ENCODE peak calls at places on chromosomes 11 and 22, in four cellular contexts. B is A549, N is stomach, Y is suprapubic skin. U is an unnamed sample.

GRCh38 chr11:64459016-64459415 is 100.1 kb downstream of the RPS6KA4 start:
- DNase-seq in Y (peak), N (no peak), B (no peak), U (peak)

GRCh38 chr22:44024288-44024908 is at the start of gene PARVB:
- DNase-seq in B (peak), Y (no peak), N (no peak), U (no peak)

GRCh38 chr11:11366793-11367192 is 13.7 kb upstream of the CSNK2A3 start:
- DNase-seq in N (no peak), B (no peak), Y (no peak), U (no peak)

GRCh38 chr11:61834278-61835004 is 6.3 kb downstream of the FADS2 start:
- DNase-seq in B (no peak), Y (no peak), N (no peak), U (no peak)

GRCh38 chr11:17979770-17980371 is 33.0 kb downstream of the SERGEF start:
- DNase-seq in N (peak), Y (no peak), B (peak), U (no peak)

GRCh38 chr22:38853149-38853548 is 9.3 kb upstream of the NPTXR start:
- DNase-seq in B (no peak), Y (no peak), N (no peak), U (no peak)

GRCh38 chr11:10858505-10859360 is 880 bp upstream of the ZBED5 start:
- DNase-seq in B (no peak), N (peak), Y (peak), U (peak)

GRCh38 chr22:38258895-38259294 is 13.9 kb downstream of the TMEM184B start:
- DNase-seq in N (no peak), B (no peak), Y (no peak), U (peak)

GRCh38 chr11:3905080-3905953 is 49.9 kb downstream of the STIM1 start:
- DNase-seq in B (peak), N (peak), Y (no peak), U (no peak)

GRCh38 chr11:65412271-65413076 is 10.1 kb upstream of the NEAT1 start:
- DNase-seq in Y (peak), B (no peak), N (no peak), U (peak)

GRCh38 chr11:63862923-63863322 is 24.0 kb downstream of the MARK2 start:
- DNase-seq in N (peak), Y (no peak), B (peak), U (no peak)

GRCh38 chr11:2589538-2589934 is 110.3 kb downstream of the KCNQ1OT1 start:
- DNase-seq in Y (no peak), N (no peak), B (no peak), U (no peak)

GRCh38 chr22:28254396-28254795 is 335.3 kb upstream of the PITPNB start:
- DNase-seq in Y (no peak), B (no peak), N (no peak), U (no peak)

GRCh38 chr11:79219186-79220045 is 221.4 kb downstream of the TENM4 start:
- DNase-seq in N (no peak), Y (no peak), B (no peak), U (no peak)

GRCh38 chr11:71507102-71507501 is 20.0 kb upstream of the KRTAP5-7 start:
- DNase-seq in B (no peak), N (no peak), Y (no peak), U (no peak)

GRCh38 chr11:103488021-103488420 is 378.8 kb downstream of the DYNC2H1 start:
- DNase-seq in N (no peak), B (no peak), Y (no peak), U (no peak)

GRCh38 chr11:32487270-32487669 is 51.9 kb upstream of the WT1 start:
- DNase-seq in Y (no peak), B (peak), N (no peak), U (no peak)

GRCh38 chr22:38148252-38148651 is 33.4 kb downstream of the PLA2G6 start:
- DNase-seq in N (no peak), B (no peak), Y (no peak), U (peak)

GRCh38 chr11:88196393-88196792 is 21.1 kb upstream of the RAB38 start:
- DNase-seq in Y (no peak), N (no peak), B (no peak), U (no peak)

GRCh38 chr11:47786373-47786772 is 19.2 kb upstream of the FNBP4 start:
- DNase-seq in Y (no peak), N (no peak), B (no peak), U (no peak)

GRCh38 chr22:28180804-28181203 is 261.7 kb upstream of the PITPNB start:
- DNase-seq in Y (no peak), B (no peak), N (no peak), U (no peak)

GRCh38 chr11:8318536-8318935 is 54.9 kb upstream of the LMO1 start:
- DNase-seq in N (no peak), Y (no peak), B (no peak), U (peak)

GRCh38 chr11:86594746-86595145 is 77.7 kb downstream of the ME3 start:
- DNase-seq in B (no peak), Y (no peak), N (no peak), U (no peak)

GRCh38 chr22:35681454-35682050 is 33.3 kb downstream of the APOL6 start:
- DNase-seq in N (no peak), B (no peak), Y (no peak), U (no peak)

GRCh38 chr11:69662021-69662698 is 13.0 kb downstream of the LTO1 start:
- DNase-seq in B (no peak), Y (no peak), N (no peak), U (no peak)

GRCh38 chr11:129694538-129694937 is 121.1 kb upstream of the TMEM45B start:
- DNase-seq in Y (no peak), N (no peak), B (no peak), U (no peak)

GRCh38 chr11:17571431-17572358 is 24.6 kb downstream of the OTOG start:
- DNase-seq in B (no peak), Y (no peak), N (peak), U (no peak)

GRCh38 chr11:22774716-22775115 is 54.9 kb downstream of the SVIP start:
- DNase-seq in N (no peak), Y (no peak), B (no peak), U (no peak)

GRCh38 chr11:43922295-43922648 is 20.2 kb upstream of the C11orf96 start:
- DNase-seq in N (no peak), B (no peak), Y (no peak), U (no peak)

GRCh38 chr11:110085255-110085838 is 7.8 kb upstream of the ZC3H12C start:
- DNase-seq in N (no peak), B (no peak), Y (no peak), U (no peak)

GRCh38 chr11:76672431-76673163 is 2.0 kb upstream of the LRRC32 start:
- DNase-seq in B (no peak), Y (no peak), N (no peak), U (no peak)

GRCh38 chr11:113193894-113194293 is 120.5 kb upstream of the TTC12 start:
- DNase-seq in Y (no peak), B (no peak), N (peak), U (no peak)

GRCh38 chr11:86781546-86781945 is 18.8 kb upstream of the PRSS23 start:
- DNase-seq in Y (no peak), B (no peak), N (no peak), U (no peak)

GRCh38 chr11:117239295-117239694 is 6.8 kb downstream of the RNF214 start:
- DNase-seq in Y (peak), B (peak), N (no peak), U (no peak)

GRCh38 chr11:17595526-17596309 is 48.7 kb downstream of the OTOG start:
- DNase-seq in N (peak), B (no peak), Y (peak), U (peak)

GRCh38 chr22:46609175-46609690 is 11.0 kb upstream of the GRAMD4 start:
- DNase-seq in N (peak), Y (no peak), B (no peak), U (no peak)
- TF ChIP-seq EP300 in N (no peak), Y (no peak), B (no peak), U (no peak)

DNA sequence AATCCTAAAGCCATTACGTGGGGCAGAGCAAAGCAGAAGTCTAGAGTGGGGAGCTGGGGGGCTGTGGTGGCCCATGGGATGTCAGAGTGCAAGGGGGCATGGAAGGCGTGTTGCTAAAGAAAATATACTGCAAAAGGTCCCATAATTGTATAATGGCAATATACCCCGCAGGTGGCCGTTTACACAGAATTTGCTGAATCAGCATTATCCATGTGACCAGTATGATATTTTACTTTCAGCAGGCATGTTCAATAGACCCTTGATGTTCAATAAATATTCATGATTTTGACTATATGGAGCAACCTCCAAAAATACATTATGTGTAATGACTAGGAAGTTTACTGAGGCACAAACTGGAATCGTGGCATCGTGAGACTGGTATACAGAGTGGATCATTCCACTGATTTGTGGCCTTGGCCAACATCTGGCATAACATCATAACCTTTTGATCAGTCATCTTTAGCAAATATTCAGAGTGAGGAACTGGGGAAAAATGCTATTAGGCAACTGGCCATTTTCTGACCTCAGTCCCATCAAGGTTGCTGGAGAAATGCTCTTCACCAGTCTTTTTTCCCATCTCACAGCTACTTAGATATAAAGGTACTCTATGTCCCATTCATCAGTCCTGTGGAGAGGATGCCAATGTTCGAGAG is 29.3 kb upstream of the PPP2R1B start:
- DNase-seq in B (no peak), Y (no peak), N (no peak), U (no peak)
- H3K27ac ChIP-seq in B (no peak), Y (no peak), N (peak), U (no peak)

DNA sequence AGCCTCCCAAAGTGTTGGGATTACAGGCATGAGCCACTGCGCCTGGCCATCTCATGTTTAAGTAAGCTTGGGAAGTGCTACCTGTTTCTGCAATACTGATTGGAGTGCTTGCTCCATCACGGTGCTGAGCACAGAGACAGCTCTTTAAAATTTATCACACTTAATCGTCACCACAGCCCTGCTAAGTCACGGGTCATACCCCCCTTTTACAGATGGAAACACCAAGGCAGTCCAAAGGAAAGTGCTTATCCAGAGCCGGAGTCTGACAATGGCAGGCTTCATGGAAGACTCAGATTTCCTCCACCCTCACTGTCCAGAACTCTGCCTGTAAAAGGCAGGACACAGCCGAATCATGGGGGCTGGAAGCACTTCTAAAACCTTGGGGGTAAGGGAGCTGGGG is 2.7 kb upstream of the C22orf15 start:
- DNase-seq in B (no peak), Y (no peak), N (no peak), U (no peak)
- TF ChIP-seq EP300 in B (no peak), Y (no peak), N (no peak), U (no peak)

GRCh38 chr11:72754544-72755155 is 2.4 kb upstream of the ARAP1 start:
- DNase-seq in B (no peak), Y (no peak), N (no peak), U (no peak)

GRCh38 chr11:72754149-72754543 is 1.9 kb upstream of the ARAP1 start:
- DNase-seq in Y (no peak), N (no peak), B (no peak), U (no peak)

GRCh38 chr11:72752088-72752914 is at the start of gene ARAP1:
- DNase-seq in B (peak), Y (peak), N (peak), U (peak)

GRCh38 chr11:72751293-72752087 is 718 bp downstream of the ARAP1 start:
- DNase-seq in Y (no peak), N (no peak), B (no peak), U (no peak)

GRCh38 chr11:72753341-72754148 is 1.3 kb upstream of the ARAP1 start:
- DNase-seq in Y (no peak), N (no peak), B (no peak), U (no peak)
- H3K27ac ChIP-seq in Y (no peak), N (peak), B (peak), U (no peak)

GRCh38 chr11:134678152-134678551 is 266.1 kb upstream of the B3GAT1 start:
- DNase-seq in N (no peak), B (no peak), Y (peak), U (peak)

GRCh38 chr11:134679592-134679991 is 267.6 kb upstream of the B3GAT1 start:
- DNase-seq in N (no peak), Y (peak), B (no peak), U (peak)

GRCh38 chr11:134676516-134677287 is 264.7 kb upstream of the B3GAT1 start:
- DNase-seq in B (no peak), Y (peak), N (no peak), U (peak)

GRCh38 chr11:134677338-134677948 is 265.4 kb upstream of the B3GAT1 start:
- DNase-seq in B (no peak), Y (peak), N (no peak), U (peak)

GRCh38 chr11:134678744-134679143 is 266.7 kb upstream of the B3GAT1 start:
- DNase-seq in N (no peak), B (no peak), Y (no peak), U (peak)
- TF ChIP-seq EP300 in N (no peak), B (no peak), Y (no peak), U (no peak)

GRCh38 chr22:31075961-31076360 is 5.2 kb upstream of the SMTN start:
- DNase-seq in B (no peak), N (peak), Y (peak), U (peak)
- H3K27ac ChIP-seq in B (no peak), N (peak), Y (peak), U (peak)

DNA sequence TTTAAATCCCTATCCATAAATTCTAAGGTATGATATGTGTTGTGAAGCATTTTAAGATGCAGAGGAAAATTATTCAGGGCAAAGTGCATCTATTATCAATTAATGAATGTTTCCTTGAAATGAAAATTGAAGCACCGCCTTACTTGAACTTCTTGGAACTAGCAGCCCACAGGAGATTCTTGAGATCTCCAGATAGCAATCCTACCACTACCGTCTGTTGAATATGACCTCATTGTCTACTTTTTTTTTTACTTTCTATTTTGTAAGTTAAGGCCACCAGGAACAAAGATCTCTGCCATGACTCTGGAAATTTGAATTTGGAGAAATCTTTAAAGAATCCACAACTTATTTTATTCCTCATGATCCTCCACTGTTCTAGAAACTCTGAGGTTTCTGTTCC is 808.7 kb downstream of the KCNA4 start:
- DNase-seq in Y (no peak), B (no peak), N (no peak), U (no peak)
- TF ChIP-seq EP300 in Y (no peak), B (no peak), N (no peak), U (no peak)

GRCh38 chr11:9780929-9781328 is 117.1 kb downstream of the SWAP70 start:
- DNase-seq in B (no peak), Y (no peak), N (no peak), U (no peak)

GRCh38 chr11:9783986-9784385 is 120.1 kb downstream of the SWAP70 start:
- DNase-seq in N (no peak), B (no peak), Y (no peak), U (no peak)

GRCh38 chr11:9787981-9788521 is 124.2 kb downstream of the SWAP70 start:
- DNase-seq in B (no peak), Y (no peak), N (no peak), U (peak)

GRCh38 chr11:9787260-9787659 is 123.4 kb downstream of the SWAP70 start:
- DNase-seq in Y (no peak), B (no peak), N (no peak), U (no peak)

GRCh38 chr11:9784602-9785315 is 120.9 kb downstream of the SWAP70 start:
- DNase-seq in B (no peak), N (no peak), Y (no peak), U (no peak)
- H3K27ac ChIP-seq in B (no peak), N (no peak), Y (no peak), U (no peak)

U was measured in sigmoid colon.